ENCODE peak calls at places on chromosomes 1 and 21, in seven cellular contexts. G is AG10803, I is mammary epithelial cell, F is IMR-90, N is cardiac fibroblast, X is breast epithelium, E is mucosa of descending colon. O is an unnamed sample.

GRCh38 chr1:52636701-52637695 is 4.0 kb downstream of the SHISAL2A start:
- DNase-seq in G (no peak), I (peak), F (no peak), N (peak), X (no peak), E (peak), O (no peak)

GRCh38 chr1:19047373-19047772 is 90.9 kb upstream of the IFFO2 start:
- DNase-seq in G (no peak), I (no peak), F (no peak), N (no peak), X (no peak), E (no peak), O (no peak)

GRCh38 chr21:41958886-41959563 is 5.2 kb upstream of the C2CD2 start:
- DNase-seq in G (peak), I (peak), F (no peak), N (peak), X (peak), E (no peak), O (no peak)

GRCh38 chr1:157409927-157410326 is 142.4 kb downstream of the FCRL5 start:
- DNase-seq in G (no peak), I (no peak), F (no peak), N (no peak), X (no peak), E (no peak), O (no peak)

GRCh38 chr1:151313501-151313900 is 13.7 kb downstream of the PI4KB start:
- DNase-seq in G (peak), I (no peak), F (no peak), N (peak), X (no peak), E (no peak), O (peak)

GRCh38 chr1:37922767-37923550 is 23.9 kb downstream of the INPP5B start:
- DNase-seq in G (no peak), I (no peak), F (no peak), N (no peak), X (no peak), E (no peak), O (no peak)

GRCh38 chr21:46098303-46099141 is 610 bp downstream of the COL6A2 start:
- DNase-seq in G (no peak), I (no peak), F (no peak), N (no peak), X (peak), E (no peak), O (no peak)

GRCh38 chr1:62905309-62905708 is 121.4 kb downstream of the ATG4C start:
- DNase-seq in G (no peak), I (no peak), F (no peak), N (no peak), X (no peak), E (no peak), O (no peak)

GRCh38 chr1:164369698-164370365 is 189.2 kb upstream of the PBX1 start:
- DNase-seq in G (no peak), I (no peak), F (no peak), N (no peak), X (no peak), E (no peak), O (no peak)

GRCh38 chr1:245234217-245235120 is 79.7 kb downstream of the KIF26B start:
- DNase-seq in G (no peak), I (no peak), F (no peak), N (no peak), X (no peak), E (no peak), O (no peak)

GRCh38 chr1:30846587-30846986 is 62.0 kb downstream of the SDC3 start:
- DNase-seq in G (no peak), I (no peak), F (no peak), N (no peak), X (no peak), E (no peak), O (no peak)

GRCh38 chr1:243547906-243548305 is 292.1 kb downstream of the SDCCAG8 start:
- DNase-seq in G (no peak), I (no peak), F (no peak), N (no peak), X (no peak), E (no peak), O (no peak)

GRCh38 chr1:220093361-220094015 is 444 bp upstream of the IARS2 start:
- DNase-seq in G (no peak), I (no peak), F (no peak), N (no peak), X (no peak), E (peak), O (no peak)

GRCh38 chr1:45573231-45573804 is 10.5 kb upstream of the NASP start:
- DNase-seq in G (no peak), I (no peak), F (no peak), N (no peak), X (no peak), E (no peak), O (peak)

GRCh38 chr1:163050496-163050895 is 18.7 kb upstream of the RGS4 start:
- DNase-seq in G (no peak), I (no peak), F (no peak), N (no peak), X (no peak), E (no peak), O (no peak)

GRCh38 chr1:24688621-24689195 is 45.6 kb downstream of the SRRM1 start:
- DNase-seq in G (peak), I (peak), F (peak), N (peak), X (peak), E (peak), O (peak)

GRCh38 chr21:21232320-21232719 is 234.1 kb downstream of the NCAM2 start:
- DNase-seq in G (peak), I (no peak), F (peak), N (peak), X (no peak), E (peak), O (peak)

GRCh38 chr1:65946960-65947359 is 154.3 kb downstream of the PDE4B start:
- DNase-seq in G (no peak), I (no peak), F (peak), N (no peak), X (no peak), E (no peak), O (no peak)

GRCh38 chr1:229624906-229625871 is 733 bp downstream of the TAF5L start:
- DNase-seq in G (peak), I (peak), F (peak), N (peak), X (peak), E (peak), O (peak)

GRCh38 chr1:168348146-168348709 is 67.6 kb downstream of the TBX19 start:
- DNase-seq in G (no peak), I (no peak), F (no peak), N (peak), X (no peak), E (peak), O (no peak)

GRCh38 chr1:20164694-20165202 is 21.1 kb upstream of the UBXN10 start:
- DNase-seq in G (no peak), I (no peak), F (peak), N (peak), X (no peak), E (peak), O (peak)

GRCh38 chr1:39632491-39633417 is 6.7 kb downstream of the HEYL start:
- DNase-seq in G (peak), I (no peak), F (peak), N (peak), X (no peak), E (peak), O (peak)

GRCh38 chr21:18622383-18622782 is 218.8 kb upstream of the TMPRSS15 start:
- DNase-seq in G (no peak), I (no peak), F (no peak), N (no peak), X (no peak), E (no peak), O (no peak)

GRCh38 chr1:206735553-206736031 is 35.0 kb upstream of the IL19 start:
- DNase-seq in G (no peak), I (no peak), F (peak), N (peak), X (no peak), E (no peak), O (peak)

GRCh38 chr1:62386351-62387121 is 50.3 kb upstream of the USP1 start:
- DNase-seq in G (no peak), I (no peak), F (no peak), N (no peak), X (no peak), E (no peak), O (peak)

GRCh38 chr1:183873642-183874041 is 68.7 kb downstream of the RGL1 start:
- DNase-seq in G (no peak), I (no peak), F (no peak), N (no peak), X (no peak), E (no peak), O (no peak)

GRCh38 chr1:15610167-15610566 is 7.1 kb upstream of the DDI2 start:
- DNase-seq in G (no peak), I (peak), F (no peak), N (no peak), X (no peak), E (no peak), O (no peak)

GRCh38 chr1:199246716-199247115 is 607.9 kb downstream of the PTPRC start:
- DNase-seq in G (no peak), I (no peak), F (no peak), N (no peak), X (no peak), E (no peak), O (no peak)

GRCh38 chr21:39175154-39175553 is 8.1 kb downstream of the PSMG1 start:
- DNase-seq in G (peak), I (no peak), F (peak), N (peak), X (no peak), E (no peak), O (peak)

GRCh38 chr21:17472592-17473271 is 40.1 kb upstream of the CXADR start:
- DNase-seq in G (no peak), I (no peak), F (no peak), N (no peak), X (no peak), E (peak), O (no peak)

GRCh38 chr1:47407481-47407880 is 8.6 kb upstream of the FOXE3 start:
- DNase-seq in G (peak), I (peak), F (peak), N (no peak), X (no peak), E (no peak), O (no peak)

GRCh38 chr1:38962113-38962512 is 20.5 kb upstream of the RHBDL2 start:
- DNase-seq in G (peak), I (peak), F (peak), N (peak), X (no peak), E (no peak), O (peak)

GRCh38 chr1:183227963-183228649 is 42.0 kb downstream of the LAMC2 start:
- DNase-seq in G (peak), I (no peak), F (peak), N (peak), X (no peak), E (peak), O (peak)

GRCh38 chr1:223726380-223727001 is 14.2 kb downstream of the CAPN2 start:
- DNase-seq in G (peak), I (peak), F (peak), N (peak), X (peak), E (peak), O (peak)

GRCh38 chr1:174358786-174359453 is 88.8 kb upstream of the GPR52 start:
- DNase-seq in G (no peak), I (no peak), F (no peak), N (peak), X (no peak), E (peak), O (no peak)

GRCh38 chr21:23534833-23535232 is 2072.4 kb downstream of the MRPL39 start:
- DNase-seq in G (no peak), I (no peak), F (no peak), N (no peak), X (no peak), E (no peak), O (no peak)
- H3K4me3 ChIP-seq in G (no peak), I (no peak), F (no peak), N (no peak), X (no peak), E (no peak), O (no peak)

GRCh38 chr1:235331391-235331790 is 3.0 kb downstream of the GGPS1 start:
- DNase-seq in G (no peak), I (no peak), F (no peak), N (no peak), X (no peak), E (no peak), O (no peak)

GRCh38 chr1:235329139-235329808 is 904 bp downstream of the GGPS1 start:
- DNase-seq in G (peak), I (no peak), F (peak), N (peak), X (no peak), E (peak), O (peak)

GRCh38 chr1:235327559-235328270 is at the start of gene ARID4B:
- DNase-seq in G (no peak), I (no peak), F (no peak), N (no peak), X (no peak), E (no peak), O (no peak)

GRCh38 chr1:235328271-235329138 is at the start of gene GGPS1:
- DNase-seq in G (peak), I (peak), F (peak), N (peak), X (peak), E (peak), O (peak)

GRCh38 chr1:235330918-235331285 is 2.5 kb downstream of the GGPS1 start:
- DNase-seq in G (no peak), I (no peak), F (no peak), N (no peak), X (no peak), E (no peak), O (no peak)
- H3K4me3 ChIP-seq in G (no peak), I (peak), F (no peak), N (no peak), X (no peak), E (no peak), O (peak)

GRCh38 chr1:156155760-156156495 is 2.5 kb downstream of the SEMA4A start:
- DNase-seq in G (no peak), I (no peak), F (no peak), N (no peak), X (no peak), E (no peak), O (no peak)

GRCh38 chr1:156153362-156153761 is at the start of gene SEMA4A:
- DNase-seq in G (no peak), I (peak), F (no peak), N (no peak), X (peak), E (peak), O (no peak)

GRCh38 chr1:156152628-156153027 is 757 bp upstream of the SEMA4A start:
- DNase-seq in G (peak), I (no peak), F (no peak), N (no peak), X (no peak), E (no peak), O (no peak)

GRCh38 chr1:156151093-156151688 is 2.2 kb upstream of the SEMA4A start:
- DNase-seq in G (peak), I (no peak), F (peak), N (peak), X (no peak), E (no peak), O (no peak)

DNA sequence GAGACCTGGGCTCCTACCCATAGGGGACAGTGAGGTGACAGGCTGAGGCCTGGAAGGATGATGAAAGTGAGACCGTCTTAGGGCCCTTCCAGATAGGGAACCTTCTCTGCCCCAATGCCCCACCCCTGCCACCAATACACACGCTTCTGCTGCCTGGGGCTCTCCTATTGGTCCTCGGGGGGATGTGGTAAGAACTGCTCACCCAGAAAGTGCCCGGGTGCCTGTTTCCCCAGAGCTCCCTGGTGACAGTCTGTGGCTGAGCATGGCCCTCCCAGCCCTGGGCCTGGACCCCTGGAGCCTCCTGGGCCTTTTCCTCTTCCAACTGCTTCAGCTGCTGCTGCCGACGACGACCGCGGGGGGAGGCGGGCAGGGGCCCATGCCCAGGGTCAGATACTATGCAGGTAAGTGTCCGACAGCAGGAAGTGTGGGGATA is 948 bp downstream of the SEMA4A start:
- DNase-seq in G (no peak), I (no peak), F (no peak), N (no peak), X (no peak), E (peak), O (no peak)
- H3K4me3 ChIP-seq in G (no peak), I (no peak), F (no peak), N (no peak), X (no peak), E (no peak), O (no peak)

GRCh38 chr1:161119379-161120061 is 1.6 kb downstream of the NIT1 start:
- DNase-seq in G (peak), I (peak), F (peak), N (peak), X (peak), E (peak), O (peak)

GRCh38 chr1:161121042-161121441 is 3.1 kb downstream of the NIT1 start:
- DNase-seq in G (no peak), I (no peak), F (no peak), N (no peak), X (no peak), E (no peak), O (no peak)

GRCh38 chr1:161117681-161118581 is at the start of the genes NIT1 and PFDN2:
- DNase-seq in G (peak), I (peak), F (peak), N (peak), X (peak), E (peak), O (peak)

GRCh38 chr1:161121838-161122237 is 3.9 kb downstream of the NIT1 start:
- DNase-seq in G (no peak), I (no peak), F (no peak), N (no peak), X (no peak), E (no peak), O (no peak)

GRCh38 chr1:161119017-161119378 is 1.1 kb downstream of the NIT1 start:
- DNase-seq in G (no peak), I (peak), F (no peak), N (no peak), X (no peak), E (peak), O (peak)
- H3K4me3 ChIP-seq in G (peak), I (peak), F (peak), N (peak), X (peak), E (no peak), O (peak)

O was measured in fibroblast of pulmonary artery.